ENCODE peak calls at places on chromosomes 4 and X, in ten cellular contexts. C, S, O, P, Z, Q, F, J, M and B are unnamed samples.

GRCh38 chrX:37314526-37314925 is 34.6 kb upstream of the PRRG1 start:
- DNase-seq in C (no peak), M (peak; percentile 31), O (peak; percentile 1), P (no peak), F (no peak), S (no peak), Q (peak; percentile 17), Z (no peak), J (no peak), B (peak; percentile 83)

GRCh38 chrX:74419861-74420193 is 1.5 kb upstream of the SLC16A2 start:
- DNase-seq in Z (no peak), S (no peak), Q (peak; percentile 21), O (no peak), P (no peak), C (no peak), F (no peak), M (no peak), J (no peak), B (peak; percentile 1)

GRCh38 chr4:78624048-78624447 is 72.5 kb downstream of the ANXA3 start:
- DNase-seq in C (no peak), O (no peak), F (no peak), Q (no peak), M (no peak), J (no peak), S (no peak), Z (no peak), P (no peak), B (no peak)

GRCh38 chr4:38904090-38904666 is 36.6 kb downstream of the FAM114A1 start:
- DNase-seq in C (no peak), Z (no peak), P (no peak), S (no peak), O (no peak), J (no peak), F (no peak), Q (no peak), M (no peak), B (no peak)

GRCh38 chrX:50893466-50893865 is 17.1 kb upstream of the BMP15 start:
- DNase-seq in C (no peak), O (no peak), Q (peak; percentile 24), P (no peak), J (no peak), Z (no peak), M (no peak), F (no peak), S (no peak), B (no peak)

GRCh38 chr4:103786014-103786413 is 66.2 kb upstream of the TACR3 start:
- DNase-seq in Z (no peak), P (no peak), Q (no peak), O (peak; percentile 0), F (peak; percentile 16), S (peak; percentile 57), C (no peak), J (no peak), M (peak; percentile 3), B (peak; percentile 5)

GRCh38 chrX:18674417-18674787 is 2.5 kb upstream of the RS1 start:
- DNase-seq in O (no peak), P (no peak), Z (no peak), S (no peak), Q (no peak), J (peak; percentile 11), C (peak; percentile 26), F (peak; percentile 80), M (no peak), B (no peak)

GRCh38 chrX:22404297-22404696 is 131.6 kb downstream of the CBLL2 start:
- DNase-seq in P (no peak), S (no peak), F (no peak), O (peak; percentile 22), J (no peak), M (no peak), C (no peak), Z (no peak), Q (no peak), B (no peak)

GRCh38 chr4:164438321-164438720 is 315.6 kb upstream of the SMIM31 start:
- DNase-seq in Q (peak; percentile 63), M (peak; percentile 55), J (no peak), Z (no peak), O (peak; percentile 40), P (no peak), F (no peak), C (no peak), S (peak; percentile 12), B (no peak)

GRCh38 chr4:56118845-56119244 is 170.1 kb downstream of the CEP135 start:
- DNase-seq in O (no peak), J (no peak), C (no peak), M (no peak), P (no peak), F (no peak), Z (no peak), Q (no peak), S (no peak), B (no peak)

GRCh38 chrX:9349572-9350259 is 115.1 kb upstream of the TBL1X start:
- DNase-seq in C (no peak), J (no peak), S (peak; percentile 54), Q (peak; percentile 39), M (peak; percentile 26), O (no peak), F (peak; percentile 42), P (no peak), Z (no peak), B (no peak)

GRCh38 chrX:9878141-9878875 is 88.8 kb upstream of the CLDN34 start:
- DNase-seq in S (no peak), C (no peak), P (no peak), F (no peak), Z (no peak), O (no peak), M (no peak), J (no peak), Q (no peak), B (no peak)

GRCh38 chr4:20253799-20254409 is 2.2 kb downstream of the SLIT2 start:
- DNase-seq in P (no peak), J (peak; percentile 15), F (peak; percentile 67), O (peak; percentile 32), Z (no peak), S (no peak), M (peak; percentile 32), Q (no peak), C (no peak), B (peak; percentile 52)

GRCh38 chr4:7815562-7815961 is 124.1 kb downstream of the AFAP1 start:
- DNase-seq in F (no peak), S (peak; percentile 95), J (no peak), P (no peak), Z (no peak), M (peak; percentile 86), O (peak; percentile 93), Q (no peak), C (no peak), B (peak; percentile 72)

DNA sequence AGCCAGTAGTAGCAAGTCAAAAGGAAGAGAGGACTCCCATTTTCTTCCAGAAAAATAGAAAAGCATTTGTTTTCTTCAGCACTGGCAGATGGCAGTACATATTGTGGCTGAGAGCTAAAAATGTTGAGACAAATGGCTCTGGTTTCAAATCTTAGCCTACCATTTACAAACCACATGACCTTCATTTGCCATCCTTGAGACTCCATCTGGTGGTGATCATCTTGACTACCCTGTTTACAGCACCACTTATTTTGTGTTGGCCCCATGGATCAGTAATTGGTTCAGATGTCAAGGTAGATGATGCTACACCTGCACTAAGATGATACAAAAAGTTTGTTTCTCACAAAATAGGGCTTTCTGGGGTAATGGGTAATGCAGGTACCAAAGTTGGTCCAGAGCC is 951.8 kb upstream of the IGFBP7 start:
- DNase-seq in F (no peak), J (no peak), O (no peak), P (no peak), Z (no peak), S (no peak), M (no peak), Q (no peak), C (no peak), B (no peak)
- TF ChIP-seq CTCF in F (no peak), J (no peak), O (no peak), P (no peak), Z (no peak), S (no peak), M (no peak), Q (peak; percentile 7), C (no peak), B (no peak)

DNA sequence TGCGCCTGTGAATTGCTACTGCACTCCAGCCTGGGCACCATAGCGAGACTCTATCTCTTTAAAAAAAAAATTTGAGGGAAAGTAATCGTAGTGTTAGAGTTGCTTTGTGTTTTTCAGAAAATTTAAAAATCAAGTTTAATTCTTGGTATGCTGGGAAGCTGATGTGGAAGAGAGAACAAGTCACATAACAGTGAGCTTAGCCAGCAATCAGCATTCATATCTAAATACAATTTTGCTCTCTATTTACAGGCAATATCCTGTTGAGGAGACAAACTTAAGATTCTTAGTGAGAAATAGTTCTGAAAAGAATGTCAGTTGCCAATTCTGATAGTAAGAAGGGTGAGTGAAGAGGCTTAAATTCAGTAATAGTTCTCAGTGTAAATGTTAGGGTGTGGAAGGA is 9.6 kb upstream of the NDUFC1 start:
- DNase-seq in C (no peak), J (no peak), S (no peak), M (no peak), Z (no peak), F (no peak), P (no peak), Q (no peak), O (no peak), B (no peak)
- TF ChIP-seq CTCF in C (no peak), J (no peak), S (no peak), M (no peak), Z (no peak), F (no peak), P (no peak), Q (no peak), O (no peak), B (no peak)

GRCh38 chrX:129347291-129347690 is 176.0 kb downstream of the SMARCA1 start:
- DNase-seq in C (no peak), O (no peak), M (no peak), F (no peak), Q (no peak), S (no peak), J (no peak), P (no peak), Z (no peak), B (no peak)
- TF ChIP-seq CTCF in C (no peak), O (no peak), M (peak; percentile 10), F (no peak), Q (no peak), S (no peak), J (no peak), P (no peak), Z (no peak), B (no peak)

DNA sequence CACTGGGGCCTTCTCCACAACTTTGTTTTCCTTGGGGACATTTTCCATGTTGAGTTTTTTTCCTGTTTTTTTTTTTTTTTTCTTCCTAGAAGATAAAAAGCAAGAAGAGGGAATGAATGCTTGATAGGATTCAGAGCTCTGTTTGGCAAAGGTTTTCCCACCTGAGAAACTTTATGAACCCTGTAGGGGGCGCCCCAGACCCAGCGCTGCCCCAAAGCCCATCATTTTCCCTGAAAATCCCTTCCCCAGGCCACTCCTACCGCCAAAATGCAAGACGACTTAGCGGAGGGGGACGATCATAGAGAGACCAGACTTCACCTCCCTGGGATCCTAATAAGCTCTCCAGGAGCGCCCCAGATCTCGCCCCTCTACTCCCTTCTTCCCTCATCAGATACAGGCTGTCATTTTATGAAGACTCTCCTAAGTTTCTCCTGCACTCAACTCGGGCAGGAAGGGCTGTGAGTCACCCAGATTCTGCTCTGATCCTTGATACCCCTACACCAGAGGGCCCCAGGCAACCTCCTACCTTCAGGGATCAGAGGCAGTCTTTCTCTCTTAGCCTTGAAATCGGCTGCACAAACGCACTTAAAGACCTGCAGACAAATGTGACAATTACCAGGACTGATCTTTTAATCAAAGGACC is 1.4 kb downstream of the BEX5 start:
- DNase-seq in C (no peak), O (no peak), S (no peak), F (peak; percentile 16), Z (no peak), J (no peak), Q (no peak), P (no peak), M (no peak), B (no peak)
- TF ChIP-seq CTCF in C (no peak), O (no peak), S (no peak), F (peak; percentile 44), Z (no peak), J (no peak), Q (no peak), P (peak; percentile 32), M (no peak), B (no peak)